ENCODE peak calls at places on chromosomes 7 and 10, in seven cellular contexts. O is neural crest cell, L is mesothelial cell of epicardium, H is Caco-2, C is A549, Z is heart left ventricle, G is fibroblast of the aortic adventitia. P is an unnamed sample.
A peak's percentile ranks its signal among the peaks of the same experiment; 100 is the strongest.

GRCh38 chr7:48113270-48113669 is 24.2 kb downstream of the UPP1 start:
- DNase-seq in O (no peak), L (no peak), H (no peak), C (no peak), Z (no peak), G (no peak), P (no peak)

GRCh38 chr7:124550036-124550435 is 215.6 kb downstream of the GPR37 start:
- DNase-seq in O (no peak), L (no peak), H (no peak), C (no peak), Z (no peak), G (no peak), P (no peak)

GRCh38 chr7:128902761-128903585 is 7.5 kb downstream of the KCP start:
- DNase-seq in O (no peak), L (no peak), H (no peak), C (no peak), Z (no peak), G (no peak), P (no peak)

GRCh38 chr10:12412671-12413368 is 63.5 kb downstream of the CAMK1D start:
- DNase-seq in O (no peak), L (no peak), H (no peak), C (no peak), Z (no peak), G (no peak), P (no peak)

GRCh38 chr10:88194041-88194887 is 330.8 kb downstream of the PTEN start:
- DNase-seq in O (no peak), L (no peak), H (no peak), C (no peak), Z (no peak), G (peak; percentile 9), P (no peak)

GRCh38 chr10:33675235-33675634 is 340.8 kb upstream of the NRP1 start:
- DNase-seq in O (no peak), L (no peak), H (no peak), C (no peak), Z (peak; percentile 24), G (peak; percentile 68), P (no peak)

GRCh38 chr7:121000091-121000983 is 11.8 kb downstream of the CPED1 start:
- DNase-seq in O (no peak), L (no peak), H (no peak), C (no peak), Z (no peak), G (peak; percentile 80), P (no peak)

GRCh38 chr10:5631936-5632335 is 34.5 kb downstream of the ASB13 start:
- DNase-seq in O (no peak), L (no peak), H (peak; percentile 39), C (no peak), Z (no peak), G (no peak), P (no peak)

GRCh38 chr7:69645683-69646082 is 47.4 kb downstream of the AUTS2 start:
- DNase-seq in O (no peak), L (no peak), H (no peak), C (no peak), Z (no peak), G (no peak), P (no peak)

GRCh38 chr7:141571059-141571458 is 19.8 kb downstream of the AGK start:
- DNase-seq in O (no peak), L (no peak), H (no peak), C (no peak), Z (no peak), G (no peak), P (no peak)

GRCh38 chr7:141354251-141354650 is 197.0 kb upstream of the AGK start:
- DNase-seq in O (no peak), L (no peak), H (no peak), C (no peak), Z (no peak), G (peak; percentile 59), P (no peak)

DNA sequence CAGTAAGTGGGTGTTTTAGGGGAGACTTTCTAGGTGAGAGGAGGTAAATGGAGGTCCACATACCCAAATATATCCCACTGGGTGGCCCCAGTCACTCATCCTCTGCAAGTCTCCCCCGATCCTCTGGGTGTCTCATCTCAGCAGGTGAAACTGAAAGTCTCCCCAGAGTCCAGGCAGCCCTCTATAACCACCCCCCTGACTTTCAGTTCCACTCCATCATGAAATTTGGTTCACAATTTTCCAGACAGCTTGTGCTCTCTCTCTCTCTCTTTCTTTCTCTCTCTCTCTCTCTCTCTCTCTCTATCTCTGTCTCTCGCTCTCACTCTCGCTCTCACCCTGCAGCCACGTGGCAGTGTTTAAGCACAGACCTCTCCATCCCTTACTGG is 56.7 kb upstream of the ELN start:
- DNase-seq in O (no peak), L (no peak), H (no peak), C (no peak), Z (no peak), G (no peak), P (no peak)
- TF ChIP-seq CTCF in O (no peak), L (no peak), H (no peak), C (no peak), Z (no peak), G (no peak), P (no peak)

DNA sequence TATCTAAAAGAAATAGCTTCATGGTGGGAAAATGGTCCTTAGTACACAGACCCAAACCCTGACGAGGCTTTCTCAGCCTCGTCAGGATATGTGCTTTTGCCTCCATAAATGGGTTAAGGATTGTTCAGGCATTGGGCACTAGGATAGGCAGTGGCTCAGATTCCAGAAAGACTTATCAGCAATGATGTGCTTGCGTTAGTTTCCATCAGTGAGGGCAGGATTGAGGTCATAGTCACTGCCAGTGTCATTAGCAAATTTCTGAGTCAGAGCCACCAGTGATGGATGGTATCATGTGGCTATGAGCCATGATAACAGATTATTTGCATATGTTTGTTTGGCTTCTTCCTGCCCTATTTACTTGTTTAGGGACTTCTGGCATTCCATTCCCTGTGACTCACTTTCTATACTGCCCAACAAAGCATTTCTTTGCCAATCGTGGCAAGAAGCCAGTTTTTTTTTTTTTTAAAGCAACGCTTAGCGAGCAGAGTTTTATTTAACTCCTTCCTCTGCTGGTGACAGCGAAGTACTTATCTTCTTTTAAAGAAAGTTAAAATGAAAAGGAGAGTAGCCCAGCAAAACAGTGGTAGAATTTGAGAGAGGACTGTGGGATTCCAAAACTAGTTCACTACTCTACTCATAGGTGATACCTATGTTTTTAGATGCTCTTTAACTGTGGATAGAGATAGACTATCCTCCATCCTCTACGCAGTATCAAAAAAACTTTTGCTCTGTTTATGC is 44.4 kb downstream of the MYPN start:
- DNase-seq in O (no peak), L (no peak), H (peak; percentile 63), C (peak; percentile 97), Z (peak; percentile 58), G (peak; percentile 97), P (no peak)
- TF ChIP-seq CTCF in O (no peak), L (no peak), H (no peak), C (no peak), Z (no peak), G (no peak), P (no peak)

DNA sequence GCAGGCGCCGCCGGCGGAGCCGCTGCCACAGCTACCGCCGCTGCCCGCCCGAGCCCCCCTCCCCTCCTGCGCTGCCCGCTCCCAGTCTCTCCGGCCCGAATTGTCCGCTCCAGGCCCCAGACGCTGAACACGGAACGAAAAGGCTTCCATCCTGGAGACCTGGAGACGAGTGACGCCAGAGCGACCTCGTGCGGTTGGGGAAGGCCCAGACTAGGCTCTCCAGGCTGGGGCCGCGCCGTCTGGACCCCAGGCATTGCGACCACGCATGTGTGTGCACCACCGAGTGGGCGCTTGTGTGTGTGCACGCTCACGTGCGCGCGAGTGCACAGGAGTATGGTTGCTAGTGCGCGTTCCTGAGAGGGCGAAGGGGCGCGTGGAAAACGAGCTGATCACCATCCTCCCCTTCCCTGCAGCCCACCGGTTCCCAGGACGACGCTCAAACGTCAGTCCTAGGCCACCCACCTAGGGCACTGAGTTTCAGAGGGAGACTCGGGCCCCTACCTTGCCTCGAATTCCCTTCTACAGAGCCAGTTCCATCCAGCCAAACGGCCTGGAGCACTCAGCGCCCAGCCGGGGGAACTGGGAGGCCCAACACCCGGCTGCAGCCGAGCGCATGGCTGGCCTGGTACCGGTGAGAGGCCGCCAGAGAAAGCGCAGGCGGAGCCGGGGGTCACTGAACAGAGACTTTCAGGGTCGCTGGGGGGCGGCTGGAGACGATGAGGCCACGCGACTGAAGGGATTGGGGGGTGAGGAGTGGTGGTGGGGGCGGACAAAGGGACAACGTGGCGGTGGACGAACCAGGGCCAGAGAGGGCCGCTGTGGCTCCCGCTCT is 11.6 kb downstream of the LBX1 start:
- DNase-seq in O (peak; percentile 74), L (peak; percentile 62), H (peak; percentile 59), C (peak; percentile 71), Z (no peak), G (no peak), P (peak; percentile 85)
- TF ChIP-seq CTCF in O (peak; percentile 54), L (peak; percentile 34), H (no peak), C (peak; percentile 60), Z (no peak), G (peak; percentile 23), P (peak; percentile 40)

GRCh38 chr10:118621304-118621942 is 26.0 kb upstream of the PRLHR start:
- DNase-seq in O (no peak), L (no peak), H (no peak), C (no peak), Z (no peak), G (no peak), P (no peak)

GRCh38 chr10:118610577-118610976 is 15.1 kb upstream of the PRLHR start:
- DNase-seq in O (no peak), L (no peak), H (no peak), C (no peak), Z (no peak), G (no peak), P (no peak)

GRCh38 chr10:118615888-118616287 is 20.4 kb upstream of the PRLHR start:
- DNase-seq in O (no peak), L (no peak), H (no peak), C (peak; percentile 31), Z (no peak), G (no peak), P (no peak)
- TF ChIP-seq CTCF in O (peak; percentile 50), L (peak; percentile 52), H (no peak), C (no peak), Z (no peak), G (peak; percentile 20), P (no peak)

DNA sequence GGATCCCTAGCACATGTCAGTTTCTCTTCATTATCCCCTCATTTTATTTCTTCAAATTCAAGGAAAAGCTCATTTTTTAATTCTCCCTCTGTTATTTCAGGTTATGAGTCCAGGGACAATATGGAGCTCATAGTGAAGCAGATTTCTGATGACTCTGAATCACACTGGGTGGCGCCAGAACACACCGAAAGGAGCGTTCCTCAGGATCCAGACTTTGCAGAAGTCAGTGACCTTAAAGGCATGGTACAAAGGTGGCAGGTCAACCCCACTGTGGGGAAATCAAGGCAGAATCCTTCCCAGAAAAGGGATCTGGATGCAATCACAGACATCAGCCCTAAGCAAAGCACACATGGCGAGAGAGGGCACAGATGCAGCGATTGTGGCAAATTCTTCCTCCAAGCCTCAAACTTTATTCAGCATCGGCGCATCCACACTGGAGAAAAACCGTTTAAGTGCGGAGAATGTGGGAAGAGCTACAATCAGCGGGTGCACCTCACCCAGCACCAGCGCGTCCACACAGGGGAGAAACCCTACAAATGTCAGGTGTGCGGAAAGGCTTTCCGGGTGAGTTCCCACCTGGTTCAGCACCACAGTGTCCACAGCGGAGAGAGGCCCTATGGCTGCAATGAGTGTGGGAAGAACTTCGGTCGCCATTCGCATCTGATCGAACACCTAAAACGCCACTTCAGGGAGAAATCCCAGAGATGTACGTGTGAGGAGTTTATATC is 21.4 kb downstream of the ZKSCAN5 start:
- DNase-seq in O (no peak), L (no peak), H (peak; percentile 47), C (no peak), Z (no peak), G (no peak), P (no peak)
- TF ChIP-seq CTCF in O (peak; percentile 44), L (no peak), H (peak; percentile 54), C (no peak), Z (no peak), G (no peak), P (no peak)